ENCODE peak calls at places on chromosomes 5 and 9, in seven cellular contexts. One of them, this sample, is unnamed.

GRCh38 chr5:172451771-172452197 is 2.5 kb downstream of the SH3PXD2B start:
- DNase-seq in HepG2: peak
- DNase-seq in SK-N-SH: no peak
- DNase-seq in GM12878: no peak
- DNase-seq in K562: no peak
- DNase-seq in HCT116: no peak
- DNase-seq in H1: no peak
- DNase-seq in this sample: no peak

GRCh38 chr5:148238395-148238794 is at the start of gene MARCOL:
- DNase-seq in HepG2: no peak
- DNase-seq in SK-N-SH: no peak
- DNase-seq in GM12878: no peak
- DNase-seq in H1: no peak
- DNase-seq in HCT116: no peak
- DNase-seq in K562: no peak
- DNase-seq in this sample: no peak

GRCh38 chr5:14440598-14441401 is 140.8 kb upstream of the OTULINL start:
- DNase-seq in HCT116: no peak
- DNase-seq in K562: no peak
- DNase-seq in SK-N-SH: peak
- DNase-seq in GM12878: no peak
- DNase-seq in HepG2: no peak
- DNase-seq in H1: no peak
- DNase-seq in this sample: no peak

GRCh38 chr9:129319076-129319937 is 141.2 kb upstream of the IER5L start:
- DNase-seq in H1: no peak
- DNase-seq in HepG2: no peak
- DNase-seq in HCT116: no peak
- DNase-seq in K562: peak
- DNase-seq in GM12878: no peak
- DNase-seq in SK-N-SH: no peak
- DNase-seq in this sample: no peak

GRCh38 chr5:71658916-71659661 is 60.0 kb upstream of the CARTPT start:
- DNase-seq in GM12878: no peak
- DNase-seq in SK-N-SH: no peak
- DNase-seq in K562: peak
- DNase-seq in HCT116: no peak
- DNase-seq in H1: no peak
- DNase-seq in HepG2: peak
- DNase-seq in this sample: peak

GRCh38 chr9:89345476-89345875 is 27.2 kb downstream of the SECISBP2 start:
- DNase-seq in H1: no peak
- DNase-seq in SK-N-SH: no peak
- DNase-seq in HCT116: no peak
- DNase-seq in HepG2: no peak
- DNase-seq in K562: no peak
- DNase-seq in GM12878: no peak
- DNase-seq in this sample: no peak

GRCh38 chr9:127905788-127906191 is 6.4 kb upstream of the ST6GALNAC6 start:
- DNase-seq in GM12878: no peak
- DNase-seq in HepG2: no peak
- DNase-seq in K562: no peak
- DNase-seq in HCT116: no peak
- DNase-seq in H1: no peak
- DNase-seq in SK-N-SH: no peak
- DNase-seq in this sample: no peak

GRCh38 chr5:125865166-125865815 is 557.9 kb upstream of the GRAMD2B start:
- DNase-seq in H1: no peak
- DNase-seq in HepG2: no peak
- DNase-seq in HCT116: no peak
- DNase-seq in SK-N-SH: no peak
- DNase-seq in GM12878: no peak
- DNase-seq in K562: no peak
- DNase-seq in this sample: no peak

GRCh38 chr9:135048758-135049284 is 38.6 kb upstream of the OLFM1 start:
- DNase-seq in GM12878: no peak
- DNase-seq in K562: no peak
- DNase-seq in HepG2: no peak
- DNase-seq in H1: no peak
- DNase-seq in SK-N-SH: no peak
- DNase-seq in HCT116: no peak
- DNase-seq in this sample: no peak

GRCh38 chr5:132293992-132294727 is at the start of gene SLC22A4:
- DNase-seq in SK-N-SH: peak
- DNase-seq in HepG2: peak
- DNase-seq in HCT116: peak
- DNase-seq in K562: peak
- DNase-seq in GM12878: no peak
- DNase-seq in H1: peak
- DNase-seq in this sample: peak

GRCh38 chr5:168114444-168115017 is 176.9 kb upstream of the WWC1 start:
- DNase-seq in K562: peak
- DNase-seq in HepG2: peak
- DNase-seq in HCT116: peak
- DNase-seq in GM12878: no peak
- DNase-seq in SK-N-SH: peak
- DNase-seq in H1: peak
- DNase-seq in this sample: peak

GRCh38 chr9:91477106-91477505 is 53.5 kb upstream of the NFIL3 start:
- DNase-seq in HepG2: no peak
- DNase-seq in K562: no peak
- DNase-seq in H1: no peak
- DNase-seq in GM12878: no peak
- DNase-seq in HCT116: no peak
- DNase-seq in SK-N-SH: no peak
- DNase-seq in this sample: no peak

GRCh38 chr5:133966090-133966489 is 2.3 kb downstream of the C5orf15 start:
- DNase-seq in GM12878: no peak
- DNase-seq in HCT116: no peak
- DNase-seq in H1: no peak
- DNase-seq in SK-N-SH: no peak
- DNase-seq in HepG2: no peak
- DNase-seq in K562: no peak
- DNase-seq in this sample: no peak

GRCh38 chr5:181243521-181244307 is at the start of gene RACK1:
- DNase-seq in H1: peak
- DNase-seq in GM12878: peak
- DNase-seq in HCT116: peak
- DNase-seq in SK-N-SH: peak
- DNase-seq in HepG2: peak
- DNase-seq in K562: peak
- DNase-seq in this sample: peak

GRCh38 chr9:105278751-105279150 is 34.3 kb downstream of the SLC44A1 start:
- DNase-seq in GM12878: no peak
- DNase-seq in HepG2: no peak
- DNase-seq in SK-N-SH: no peak
- DNase-seq in H1: no peak
- DNase-seq in HCT116: no peak
- DNase-seq in K562: no peak
- DNase-seq in this sample: no peak

DNA sequence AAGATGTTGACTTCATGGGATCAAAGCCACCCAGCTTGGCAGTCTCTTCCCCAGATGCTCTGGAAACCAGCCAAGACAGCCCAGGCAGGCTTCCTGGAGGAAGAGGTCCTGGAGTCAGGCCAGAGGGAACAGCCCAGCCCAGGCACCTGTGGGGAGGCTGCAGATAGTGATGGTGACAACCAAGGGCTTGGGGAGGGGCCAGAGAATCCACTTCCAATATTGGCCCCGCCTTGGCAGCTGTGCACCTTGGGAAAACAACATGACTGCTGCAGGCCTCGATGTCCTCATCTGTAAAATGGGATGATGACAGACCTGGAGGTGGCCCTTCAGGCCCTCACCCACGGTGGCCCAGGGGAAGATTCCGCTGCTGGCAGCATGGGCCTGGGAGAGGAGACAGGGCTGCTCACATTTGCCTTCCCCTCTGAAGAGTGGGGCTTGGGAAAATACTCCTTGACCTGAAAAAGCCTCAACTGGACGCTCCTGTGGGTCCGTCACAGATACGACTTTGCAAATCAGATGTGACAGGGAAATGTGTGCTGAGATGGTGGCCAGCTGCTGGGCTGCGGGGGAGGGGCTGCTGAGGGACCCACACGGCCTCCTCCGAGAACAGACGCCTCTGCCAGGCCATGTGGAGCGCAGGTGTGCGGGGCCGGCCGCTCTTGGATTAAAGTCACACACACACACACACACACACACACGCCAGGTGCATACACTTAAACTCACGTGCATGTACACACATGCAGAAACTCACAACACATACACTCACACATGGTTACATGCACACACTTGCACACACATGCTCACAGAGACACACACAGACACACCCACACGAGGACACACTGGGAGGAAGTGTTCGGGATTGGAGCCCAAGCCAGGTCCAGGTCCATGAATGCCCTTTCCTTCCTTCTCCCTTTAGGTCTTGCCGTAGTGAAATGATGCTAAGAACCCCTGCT is 167.2 kb downstream of the GAPVD1 start:
- DNase-seq in HepG2: no peak
- DNase-seq in HCT116: peak
- DNase-seq in H1: no peak
- DNase-seq in SK-N-SH: peak
- DNase-seq in GM12878: no peak
- DNase-seq in K562: no peak
- DNase-seq in this sample: peak
- TF ChIP-seq JUND in HepG2: no peak
- TF ChIP-seq JUND in HCT116: no peak
- TF ChIP-seq JUND in H1: no peak
- TF ChIP-seq JUND in SK-N-SH: no peak
- TF ChIP-seq JUND in GM12878: no peak
- TF ChIP-seq JUND in K562: no peak
- TF ChIP-seq JUND in this sample: no peak

GRCh38 chr9:79382468-79382867 is 189.3 kb upstream of the TLE4 start:
- DNase-seq in K562: no peak
- DNase-seq in SK-N-SH: no peak
- DNase-seq in H1: no peak
- DNase-seq in HCT116: no peak
- DNase-seq in HepG2: no peak
- DNase-seq in GM12878: no peak
- DNase-seq in this sample: no peak

GRCh38 chr9:79371948-79372555 is 199.7 kb upstream of the TLE4 start:
- DNase-seq in HepG2: no peak
- DNase-seq in K562: no peak
- DNase-seq in GM12878: no peak
- DNase-seq in HCT116: no peak
- DNase-seq in H1: no peak
- DNase-seq in SK-N-SH: no peak
- DNase-seq in this sample: no peak

GRCh38 chr9:79383096-79383495 is 188.7 kb upstream of the TLE4 start:
- DNase-seq in K562: no peak
- DNase-seq in HepG2: no peak
- DNase-seq in SK-N-SH: no peak
- DNase-seq in H1: no peak
- DNase-seq in HCT116: no peak
- DNase-seq in GM12878: no peak
- DNase-seq in this sample: no peak

GRCh38 chr9:79382044-79382443 is 189.7 kb upstream of the TLE4 start:
- DNase-seq in K562: no peak
- DNase-seq in SK-N-SH: no peak
- DNase-seq in HepG2: no peak
- DNase-seq in GM12878: no peak
- DNase-seq in HCT116: no peak
- DNase-seq in H1: no peak
- DNase-seq in this sample: no peak

DNA sequence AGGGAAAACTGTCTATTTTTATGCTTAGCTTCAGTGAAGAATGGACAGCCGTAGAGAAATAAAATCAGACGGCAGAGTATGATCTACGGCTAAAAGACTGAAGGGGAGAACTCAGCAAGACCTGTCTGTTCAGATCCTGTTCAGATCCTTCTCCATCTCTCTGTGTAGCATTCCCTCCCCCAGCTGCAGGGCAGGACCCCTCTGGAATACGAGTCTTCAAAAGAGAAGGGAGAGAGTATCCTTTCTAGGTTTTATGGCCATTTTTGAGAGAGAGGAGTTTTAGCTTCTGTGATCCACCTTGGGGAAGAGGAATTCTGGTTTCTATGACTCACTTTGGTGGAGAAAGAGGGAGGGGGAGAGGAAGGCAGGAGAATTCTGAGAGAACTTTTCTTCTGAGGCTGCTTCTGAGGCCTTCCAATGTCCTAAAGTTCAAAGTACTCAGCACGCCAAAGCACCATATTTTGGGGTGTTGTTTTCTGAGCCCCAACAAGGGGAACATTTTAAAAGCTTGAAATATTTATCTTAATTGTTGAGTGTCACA is 194.4 kb upstream of the TLE4 start:
- DNase-seq in HepG2: no peak
- DNase-seq in H1: no peak
- DNase-seq in GM12878: no peak
- DNase-seq in K562: no peak
- DNase-seq in HCT116: no peak
- DNase-seq in SK-N-SH: no peak
- DNase-seq in this sample: no peak
- TF ChIP-seq JUND in HepG2: no peak
- TF ChIP-seq JUND in H1: no peak
- TF ChIP-seq JUND in GM12878: no peak
- TF ChIP-seq JUND in K562: no peak
- TF ChIP-seq JUND in HCT116: no peak
- TF ChIP-seq JUND in SK-N-SH: no peak
- TF ChIP-seq JUND in this sample: no peak

DNA sequence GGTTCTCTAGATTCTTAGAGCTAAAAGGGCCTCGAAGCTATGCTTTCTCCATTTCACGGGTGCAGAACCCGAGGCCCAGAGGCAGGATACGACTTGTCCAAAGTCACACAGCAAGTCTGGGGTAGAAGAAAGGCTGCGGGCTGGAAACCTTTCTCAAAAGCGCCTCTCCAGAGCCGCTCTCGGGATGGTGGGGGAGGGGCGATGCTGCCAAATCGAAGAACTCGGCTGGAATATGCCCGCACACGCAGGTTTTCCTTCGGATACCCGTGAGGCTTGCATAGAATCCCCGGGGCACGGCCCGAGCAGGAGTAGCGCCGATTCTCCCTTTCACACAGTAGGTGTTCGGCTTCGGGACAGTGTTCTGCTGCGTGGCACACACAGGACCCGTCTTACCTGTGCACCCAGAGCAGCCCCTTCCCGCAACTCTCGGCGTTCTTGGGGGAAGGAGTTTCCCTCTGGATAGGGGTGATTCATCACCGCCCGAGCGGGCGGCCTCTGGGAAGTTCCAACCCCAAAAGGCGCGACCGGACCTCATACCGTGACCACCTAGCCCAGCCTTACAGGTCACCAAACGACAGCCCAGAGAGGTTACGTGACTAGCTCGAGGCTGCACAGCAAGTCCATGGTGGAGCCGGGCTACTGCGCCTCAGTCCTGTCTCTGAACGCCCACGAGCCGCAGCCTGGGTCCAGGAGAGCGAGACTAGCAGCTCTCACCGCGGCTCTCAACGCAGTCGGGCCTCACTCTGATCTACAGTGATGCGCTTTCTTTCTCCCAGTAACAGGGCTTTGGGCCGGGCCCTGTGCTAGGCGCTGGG is 4.1 kb downstream of the PAX5 start:
- DNase-seq in K562: no peak
- DNase-seq in HCT116: no peak
- DNase-seq in H1: peak
- DNase-seq in SK-N-SH: no peak
- DNase-seq in GM12878: no peak
- DNase-seq in HepG2: no peak
- DNase-seq in this sample: no peak
- TF ChIP-seq JUND in K562: no peak
- TF ChIP-seq JUND in HCT116: no peak
- TF ChIP-seq JUND in H1: no peak
- TF ChIP-seq JUND in SK-N-SH: no peak
- TF ChIP-seq JUND in GM12878: no peak
- TF ChIP-seq JUND in HepG2: no peak
- TF ChIP-seq JUND in this sample: no peak

GRCh38 chr5:73094415-73094814 is 26.0 kb upstream of the TMEM171 start:
- DNase-seq in HCT116: no peak
- DNase-seq in GM12878: no peak
- DNase-seq in SK-N-SH: no peak
- DNase-seq in H1: no peak
- DNase-seq in K562: no peak
- DNase-seq in HepG2: no peak
- DNase-seq in this sample: no peak
- TF ChIP-seq JUND in HCT116: peak
- TF ChIP-seq JUND in GM12878: no peak
- TF ChIP-seq JUND in SK-N-SH: no peak
- TF ChIP-seq JUND in H1: no peak
- TF ChIP-seq JUND in K562: no peak
- TF ChIP-seq JUND in HepG2: no peak
- TF ChIP-seq JUND in this sample: no peak

This sample was measured in T47D.